ENCODE peak calls at places on chromosomes 3 and 15, in ten cellular contexts. One of them, this sample, is unnamed.
A peak's percentile ranks its signal among the peaks of the same experiment; 100 is the strongest.

GRCh38 chr3:53213276-53213675 is 42.5 kb downstream of the TKT start:
- DNase-seq in GM23338: no peak
- DNase-seq in HepG2: no peak
- DNase-seq in PC-3: no peak
- DNase-seq in fibroblast of lung: no peak
- DNase-seq in neural progenitor cell: no peak
- DNase-seq in GM23248: no peak
- DNase-seq in mammary epithelial cell: no peak
- DNase-seq in GM12878: no peak
- DNase-seq in HCT116: no peak
- DNase-seq in this sample: no peak

GRCh38 chr15:58521293-58521991 is 89.7 kb downstream of the LIPC start:
- DNase-seq in GM23338: peak; percentile 53
- DNase-seq in HepG2: peak; percentile 42
- DNase-seq in PC-3: peak; percentile 93
- DNase-seq in fibroblast of lung: peak; percentile 51
- DNase-seq in neural progenitor cell: no peak
- DNase-seq in GM23248: peak; percentile 80
- DNase-seq in mammary epithelial cell: peak; percentile 93
- DNase-seq in GM12878: no peak
- DNase-seq in HCT116: peak; percentile 34
- DNase-seq in this sample: peak; percentile 6

GRCh38 chr15:77075528-77075927 is 4.6 kb upstream of the TSPAN3 start:
- DNase-seq in GM23338: no peak
- DNase-seq in HepG2: peak; percentile 19
- DNase-seq in PC-3: peak; percentile 81
- DNase-seq in fibroblast of lung: no peak
- DNase-seq in neural progenitor cell: no peak
- DNase-seq in GM23248: peak; percentile 47
- DNase-seq in mammary epithelial cell: peak; percentile 57
- DNase-seq in GM12878: no peak
- DNase-seq in HCT116: no peak
- DNase-seq in this sample: no peak

GRCh38 chr3:138509586-138509985 is 75.2 kb downstream of the ESYT3 start:
- DNase-seq in GM23338: no peak
- DNase-seq in HepG2: no peak
- DNase-seq in PC-3: peak; percentile 10
- DNase-seq in fibroblast of lung: no peak
- DNase-seq in neural progenitor cell: no peak
- DNase-seq in GM23248: peak; percentile 14
- DNase-seq in mammary epithelial cell: peak; percentile 18
- DNase-seq in GM12878: no peak
- DNase-seq in HCT116: no peak
- DNase-seq in this sample: no peak

GRCh38 chr15:38670142-38671002 is 105.8 kb upstream of the RASGRP1 start:
- DNase-seq in GM23338: no peak
- DNase-seq in HepG2: no peak
- DNase-seq in PC-3: no peak
- DNase-seq in fibroblast of lung: no peak
- DNase-seq in neural progenitor cell: no peak
- DNase-seq in GM23248: peak; percentile 6
- DNase-seq in mammary epithelial cell: no peak
- DNase-seq in GM12878: no peak
- DNase-seq in HCT116: no peak
- DNase-seq in this sample: no peak

GRCh38 chr3:180871901-180872300 is 40.6 kb upstream of the FXR1 start:
- DNase-seq in GM23338: no peak
- DNase-seq in HepG2: no peak
- DNase-seq in PC-3: no peak
- DNase-seq in fibroblast of lung: peak; percentile 82
- DNase-seq in neural progenitor cell: no peak
- DNase-seq in GM23248: peak; percentile 58
- DNase-seq in mammary epithelial cell: no peak
- DNase-seq in GM12878: no peak
- DNase-seq in HCT116: no peak
- DNase-seq in this sample: no peak

GRCh38 chr3:179446501-179446900 is 4.8 kb downstream of the GNB4 start:
- DNase-seq in GM23338: peak; percentile 73
- DNase-seq in HepG2: peak; percentile 27
- DNase-seq in PC-3: peak; percentile 58
- DNase-seq in fibroblast of lung: peak; percentile 55
- DNase-seq in neural progenitor cell: peak; percentile 39
- DNase-seq in GM23248: peak; percentile 47
- DNase-seq in mammary epithelial cell: peak; percentile 38
- DNase-seq in GM12878: no peak
- DNase-seq in HCT116: peak; percentile 7
- DNase-seq in this sample: no peak

GRCh38 chr3:17645074-17645698 is 97.2 kb downstream of the TBC1D5 start:
- DNase-seq in GM23338: peak; percentile 86
- DNase-seq in HepG2: peak; percentile 67
- DNase-seq in PC-3: peak; percentile 85
- DNase-seq in fibroblast of lung: peak; percentile 83
- DNase-seq in neural progenitor cell: peak; percentile 64
- DNase-seq in GM23248: peak; percentile 75
- DNase-seq in mammary epithelial cell: peak; percentile 55
- DNase-seq in GM12878: no peak
- DNase-seq in HCT116: peak; percentile 43
- DNase-seq in this sample: no peak

GRCh38 chr3:5187920-5188418 is 462 bp downstream of the EDEM1 start:
- DNase-seq in GM23338: peak; percentile 62
- DNase-seq in HepG2: no peak
- DNase-seq in PC-3: peak; percentile 39
- DNase-seq in fibroblast of lung: peak; percentile 29
- DNase-seq in neural progenitor cell: peak; percentile 73
- DNase-seq in GM23248: peak; percentile 76
- DNase-seq in mammary epithelial cell: peak; percentile 35
- DNase-seq in GM12878: no peak
- DNase-seq in HCT116: no peak
- DNase-seq in this sample: no peak

GRCh38 chr3:156576887-156577427 is 22.0 kb upstream of the SSR3 start:
- DNase-seq in GM23338: no peak
- DNase-seq in HepG2: no peak
- DNase-seq in PC-3: no peak
- DNase-seq in fibroblast of lung: peak; percentile 16
- DNase-seq in neural progenitor cell: no peak
- DNase-seq in GM23248: no peak
- DNase-seq in mammary epithelial cell: no peak
- DNase-seq in GM12878: no peak
- DNase-seq in HCT116: no peak
- DNase-seq in this sample: no peak

GRCh38 chr3:112774293-112774926 is 72.3 kb downstream of the CD200R1L start:
- DNase-seq in GM23338: no peak
- DNase-seq in HepG2: no peak
- DNase-seq in PC-3: peak; percentile 92
- DNase-seq in fibroblast of lung: peak; percentile 82
- DNase-seq in neural progenitor cell: no peak
- DNase-seq in GM23248: peak; percentile 93
- DNase-seq in mammary epithelial cell: peak; percentile 89
- DNase-seq in GM12878: no peak
- DNase-seq in HCT116: no peak
- DNase-seq in this sample: no peak

GRCh38 chr3:140829796-140830195 is 111.8 kb upstream of the SLC25A36 start:
- DNase-seq in GM23338: no peak
- DNase-seq in HepG2: no peak
- DNase-seq in PC-3: no peak
- DNase-seq in fibroblast of lung: no peak
- DNase-seq in neural progenitor cell: no peak
- DNase-seq in GM23248: no peak
- DNase-seq in mammary epithelial cell: no peak
- DNase-seq in GM12878: no peak
- DNase-seq in HCT116: no peak
- DNase-seq in this sample: no peak

GRCh38 chr3:140828585-140828984 is 113.1 kb upstream of the SLC25A36 start:
- DNase-seq in GM23338: no peak
- DNase-seq in HepG2: no peak
- DNase-seq in PC-3: no peak
- DNase-seq in fibroblast of lung: no peak
- DNase-seq in neural progenitor cell: no peak
- DNase-seq in GM23248: no peak
- DNase-seq in mammary epithelial cell: no peak
- DNase-seq in GM12878: no peak
- DNase-seq in HCT116: no peak
- DNase-seq in this sample: no peak

GRCh38 chr3:140830391-140830790 is 111.2 kb upstream of the SLC25A36 start:
- DNase-seq in GM23338: no peak
- DNase-seq in HepG2: no peak
- DNase-seq in PC-3: no peak
- DNase-seq in fibroblast of lung: no peak
- DNase-seq in neural progenitor cell: no peak
- DNase-seq in GM23248: no peak
- DNase-seq in mammary epithelial cell: no peak
- DNase-seq in GM12878: no peak
- DNase-seq in HCT116: no peak
- DNase-seq in this sample: no peak

GRCh38 chr3:140823106-140823505 is 118.5 kb upstream of the SLC25A36 start:
- DNase-seq in GM23338: no peak
- DNase-seq in HepG2: no peak
- DNase-seq in PC-3: no peak
- DNase-seq in fibroblast of lung: no peak
- DNase-seq in neural progenitor cell: no peak
- DNase-seq in GM23248: no peak
- DNase-seq in mammary epithelial cell: no peak
- DNase-seq in GM12878: no peak
- DNase-seq in HCT116: no peak
- DNase-seq in this sample: no peak

DNA sequence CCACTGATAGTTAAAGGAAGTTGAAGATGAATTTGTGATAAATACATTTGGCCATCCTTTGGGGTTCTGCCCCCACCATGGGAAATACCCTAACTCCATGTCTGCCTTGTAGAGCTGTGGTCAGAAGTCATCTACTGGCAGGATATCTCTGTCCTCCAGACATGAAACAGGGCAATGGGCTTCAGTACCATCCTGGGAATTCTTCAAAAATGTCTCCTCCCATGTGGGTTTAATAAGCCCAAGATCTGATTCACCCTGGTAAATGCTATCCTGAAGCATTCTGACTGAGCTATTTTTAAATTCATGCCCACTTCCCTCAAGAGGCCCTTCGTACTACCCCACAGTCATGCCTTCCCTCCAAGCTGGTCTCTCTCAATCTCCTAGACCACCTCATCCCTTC is 113.7 kb upstream of the SLC25A36 start:
- DNase-seq in GM23338: no peak
- DNase-seq in HepG2: no peak
- DNase-seq in PC-3: no peak
- DNase-seq in fibroblast of lung: no peak
- DNase-seq in neural progenitor cell: no peak
- DNase-seq in GM23248: no peak
- DNase-seq in mammary epithelial cell: no peak
- DNase-seq in GM12878: no peak
- DNase-seq in HCT116: no peak
- DNase-seq in this sample: no peak
- H3K27ac ChIP-seq in GM23338: no peak overlapping the region
- H3K27ac ChIP-seq in HepG2: no peak overlapping the region
- H3K27ac ChIP-seq in PC-3: no peak overlapping the region
- H3K27ac ChIP-seq in fibroblast of lung: no peak overlapping the region
- H3K27ac ChIP-seq in neural progenitor cell: no peak overlapping the region
- H3K27ac ChIP-seq in GM23248: no peak overlapping the region
- H3K27ac ChIP-seq in mammary epithelial cell: no peak overlapping the region
- H3K27ac ChIP-seq in GM12878: no peak overlapping the region
- H3K27ac ChIP-seq in HCT116: no peak overlapping the region
- H3K27ac ChIP-seq in this sample: no peak overlapping the region

GRCh38 chr3:128491900-128492352 is 1.1 kb downstream of the GATA2 start:
- DNase-seq in GM23338: no peak
- DNase-seq in HepG2: no peak
- DNase-seq in PC-3: no peak
- DNase-seq in fibroblast of lung: peak; percentile 40
- DNase-seq in neural progenitor cell: no peak
- DNase-seq in GM23248: no peak
- DNase-seq in mammary epithelial cell: peak; percentile 17
- DNase-seq in GM12878: no peak
- DNase-seq in HCT116: no peak
- DNase-seq in this sample: no peak
- TF ChIP-seq EZH2 in GM23338: peak; percentile 99
- TF ChIP-seq EZH2 in HepG2: no peak
- TF ChIP-seq EZH2 in PC-3: no peak
- TF ChIP-seq EZH2 in fibroblast of lung: peak; percentile 82
- TF ChIP-seq EZH2 in neural progenitor cell: no peak
- TF ChIP-seq EZH2 in GM23248: no peak
- TF ChIP-seq EZH2 in mammary epithelial cell: peak; percentile 90
- TF ChIP-seq EZH2 in GM12878: peak; percentile 92
- TF ChIP-seq EZH2 in HCT116: no peak
- TF ChIP-seq EZH2 in this sample: no peak

GRCh38 chr15:88604972-88605506 is 16.1 kb upstream of the AEN start:
- DNase-seq in GM23338: peak; percentile 52
- DNase-seq in HepG2: no peak
- DNase-seq in PC-3: no peak
- DNase-seq in fibroblast of lung: no peak
- DNase-seq in neural progenitor cell: peak; percentile 55
- DNase-seq in GM23248: no peak
- DNase-seq in mammary epithelial cell: no peak
- DNase-seq in GM12878: no peak
- DNase-seq in HCT116: no peak
- DNase-seq in this sample: no peak
- H3K4me3 ChIP-seq in GM23338: peak overlapping the region; percentile 82
- H3K4me3 ChIP-seq in HepG2: no peak overlapping the region
- H3K4me3 ChIP-seq in PC-3: no peak overlapping the region
- H3K4me3 ChIP-seq in fibroblast of lung: no peak overlapping the region
- H3K4me3 ChIP-seq in neural progenitor cell: peak overlapping the region; percentile 49
- H3K4me3 ChIP-seq in GM23248: no peak overlapping the region
- H3K4me3 ChIP-seq in mammary epithelial cell: no peak overlapping the region
- H3K4me3 ChIP-seq in GM12878: no peak overlapping the region
- H3K4me3 ChIP-seq in HCT116: no peak overlapping the region
- H3K4me3 ChIP-seq in this sample: no peak overlapping the region

DNA sequence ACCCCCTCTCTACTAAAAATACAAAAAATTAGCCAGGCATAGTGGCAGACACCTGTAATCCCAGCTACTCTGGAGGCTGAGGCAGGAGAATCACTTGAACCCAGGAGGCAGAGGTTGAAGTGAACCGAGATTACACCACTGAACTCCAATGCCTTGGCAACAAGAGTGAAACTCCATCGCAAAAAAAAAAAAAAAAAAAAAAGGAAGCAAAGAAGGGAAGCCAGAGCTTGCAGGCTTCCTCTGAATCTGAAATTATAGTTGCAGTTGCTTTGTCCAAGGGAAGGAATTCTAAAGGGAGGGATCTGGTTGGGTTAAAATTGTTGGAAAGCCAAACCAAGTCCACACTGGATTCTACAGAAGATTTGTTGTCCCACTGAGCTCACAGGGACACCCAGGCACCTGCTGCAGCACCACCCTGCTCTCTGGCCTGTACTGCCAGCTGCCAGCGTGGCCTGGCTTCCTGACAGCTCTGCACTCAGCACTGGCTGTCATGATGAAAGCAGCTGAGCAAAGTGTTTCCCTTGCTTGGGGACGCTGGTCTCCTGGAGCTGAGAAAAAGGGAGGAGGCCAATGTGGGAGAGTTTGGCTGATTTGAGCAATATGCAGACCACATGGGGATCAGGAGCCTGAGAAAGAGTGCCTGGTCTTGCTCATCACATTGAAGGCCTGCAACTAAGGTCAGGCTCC is 88.8 kb upstream of the HES1 start:
- DNase-seq in GM23338: no peak
- DNase-seq in HepG2: no peak
- DNase-seq in PC-3: no peak
- DNase-seq in fibroblast of lung: no peak
- DNase-seq in neural progenitor cell: no peak
- DNase-seq in GM23248: peak; percentile 26
- DNase-seq in mammary epithelial cell: no peak
- DNase-seq in GM12878: no peak
- DNase-seq in HCT116: no peak
- DNase-seq in this sample: no peak
- H3K27ac ChIP-seq in GM23338: no peak overlapping the region
- H3K27ac ChIP-seq in HepG2: no peak overlapping the region
- H3K27ac ChIP-seq in PC-3: no peak overlapping the region
- H3K27ac ChIP-seq in fibroblast of lung: no peak overlapping the region
- H3K27ac ChIP-seq in neural progenitor cell: no peak overlapping the region
- H3K27ac ChIP-seq in GM23248: no peak overlapping the region
- H3K27ac ChIP-seq in mammary epithelial cell: no peak overlapping the region
- H3K27ac ChIP-seq in GM12878: no peak overlapping the region
- H3K27ac ChIP-seq in HCT116: no peak overlapping the region
- H3K27ac ChIP-seq in this sample: no peak overlapping the region

This sample was measured in SK-N-MC.